ENCODE peak calls at places on chromosomes 5 and 9, in eight cellular contexts. G is IMR-90, R is esophagus squamous epithelium, Z is SW480, M is stomach, B is GM12892, L is T-helper 1 cell, K is GM20000. Y is an unnamed sample.
A peak's percentile ranks its signal among the peaks of the same experiment; 100 is the strongest.

GRCh38 chr9:137352511-137353222 is 50.6 kb upstream of the NRARP start:
- DNase-seq in G (no peak), R (no peak), Z (no peak), M (peak; percentile 21), B (no peak), L (no peak), K (peak; percentile 16), Y (no peak)

GRCh38 chr9:106784076-106784475 is 78.9 kb upstream of the ZNF462 start:
- DNase-seq in G (no peak), R (no peak), Z (no peak), M (no peak), B (no peak), L (no peak), K (no peak), Y (no peak)

GRCh38 chr5:90093931-90094485 is 315.5 kb downstream of the CETN3 start:
- DNase-seq in G (no peak), R (no peak), Z (no peak), M (no peak), B (no peak), L (no peak), K (no peak), Y (no peak)

GRCh38 chr5:56357426-56357825 is 124.3 kb upstream of the ANKRD55 start:
- DNase-seq in G (no peak), R (no peak), Z (peak; percentile 43), M (no peak), B (no peak), L (no peak), K (no peak), Y (no peak)

GRCh38 chr9:91420471-91421021 is 3.1 kb downstream of the NFIL3 start:
- DNase-seq in G (peak; percentile 43), R (no peak), Z (no peak), M (no peak), B (no peak), L (no peak), K (no peak), Y (no peak)

GRCh38 chr9:37602817-37603216 is 10.4 kb upstream of the TOMM5 start:
- DNase-seq in G (no peak), R (no peak), Z (peak; percentile 63), M (peak; percentile 86), B (no peak), L (no peak), K (no peak), Y (no peak)

GRCh38 chr5:43694027-43694426 is 91.0 kb downstream of the NNT start:
- DNase-seq in G (no peak), R (no peak), Z (no peak), M (no peak), B (no peak), L (no peak), K (no peak), Y (no peak)

GRCh38 chr9:1207681-1208080 is 157.5 kb downstream of the DMRT2 start:
- DNase-seq in G (peak; percentile 66), R (no peak), Z (no peak), M (no peak), B (no peak), L (no peak), K (no peak), Y (no peak)

GRCh38 chr5:172669808-172670402 is 28.8 kb downstream of the NEURL1B start:
- DNase-seq in G (no peak), R (no peak), Z (no peak), M (no peak), B (no peak), L (no peak), K (no peak), Y (no peak)

GRCh38 chr5:125017796-125018195 is 271.4 kb upstream of the ZNF608 start:
- DNase-seq in G (no peak), R (no peak), Z (no peak), M (no peak), B (no peak), L (no peak), K (no peak), Y (no peak)

GRCh38 chr5:72658161-72658560 is 151.0 kb upstream of the ZNF366 start:
- DNase-seq in G (no peak), R (no peak), Z (no peak), M (no peak), B (no peak), L (no peak), K (no peak), Y (no peak)

GRCh38 chr9:72911816-72912215 is 41.0 kb downstream of the ALDH1A1 start:
- DNase-seq in G (no peak), R (no peak), Z (no peak), M (no peak), B (no peak), L (no peak), K (no peak), Y (no peak)

GRCh38 chr5:160480652-160481051 is 59.0 kb downstream of the PTTG1 start:
- DNase-seq in G (no peak), R (no peak), Z (no peak), M (no peak), B (no peak), L (no peak), K (no peak), Y (no peak)

GRCh38 chr9:70413427-70413797 is 1.0 kb downstream of the KLF9 start:
- DNase-seq in G (no peak), R (peak; percentile 72), Z (no peak), M (no peak), B (peak; percentile 40), L (peak; percentile 67), K (peak; percentile 70), Y (peak; percentile 73)

GRCh38 chr5:72178910-72179815 is 71.9 kb downstream of the MAP1B start:
- DNase-seq in G (peak; percentile 91), R (no peak), Z (peak; percentile 46), M (no peak), B (no peak), L (no peak), K (no peak), Y (no peak)

GRCh38 chr5:135156715-135157404 is 122.8 kb upstream of the PITX1 start:
- DNase-seq in G (no peak), R (no peak), Z (no peak), M (no peak), B (no peak), L (no peak), K (no peak), Y (no peak)

GRCh38 chr5:56102885-56103284 is 108.1 kb upstream of the IL6ST start:
- DNase-seq in G (peak; percentile 35), R (no peak), Z (no peak), M (no peak), B (no peak), L (no peak), K (no peak), Y (no peak)

GRCh38 chr5:41738695-41739354 is 131.4 kb downstream of the OXCT1 start:
- DNase-seq in G (peak; percentile 2), R (no peak), Z (no peak), M (no peak), B (no peak), L (no peak), K (no peak), Y (no peak)

GRCh38 chr5:44267909-44268308 is 121.3 kb downstream of the FGF10 start:
- DNase-seq in G (no peak), R (no peak), Z (no peak), M (no peak), B (no peak), L (no peak), K (no peak), Y (no peak)

GRCh38 chr9:77011973-77012817 is 7.3 kb upstream of the FOXB2 start:
- DNase-seq in G (peak; percentile 29), R (no peak), Z (no peak), M (peak; percentile 53), B (no peak), L (peak; percentile 24), K (peak; percentile 71), Y (peak; percentile 74)

GRCh38 chr9:128503870-128504269 is 649 bp upstream of the GLE1 start:
- DNase-seq in G (no peak), R (no peak), Z (no peak), M (no peak), B (no peak), L (no peak), K (peak; percentile 31), Y (peak; percentile 47)

GRCh38 chr5:60801406-60802090 is 42.5 kb downstream of the ELOVL7 start:
- DNase-seq in G (no peak), R (no peak), Z (no peak), M (no peak), B (no peak), L (no peak), K (no peak), Y (no peak)

GRCh38 chr9:125752070-125752628 is 5.0 kb downstream of the PBX3 start:
- DNase-seq in G (no peak), R (no peak), Z (no peak), M (no peak), B (no peak), L (no peak), K (no peak), Y (no peak)

GRCh38 chr5:58925627-58926545 is 343.0 kb downstream of the RAB3C start:
- DNase-seq in G (no peak), R (no peak), Z (no peak), M (no peak), B (no peak), L (no peak), K (no peak), Y (no peak)

GRCh38 chr5:155616779-155617392 is 603.3 kb downstream of the KIF4B start:
- DNase-seq in G (no peak), R (no peak), Z (peak; percentile 16), M (peak; percentile 26), B (peak; percentile 15), L (peak; percentile 17), K (peak; percentile 51), Y (peak; percentile 50)

GRCh38 chr5:66333192-66333591 is 189.1 kb downstream of the SREK1 start:
- DNase-seq in G (no peak), R (no peak), Z (no peak), M (no peak), B (no peak), L (no peak), K (no peak), Y (no peak)

GRCh38 chr5:7671420-7671819 is 179.5 kb downstream of the CFAP90 start:
- DNase-seq in G (no peak), R (no peak), Z (no peak), M (no peak), B (no peak), L (no peak), K (no peak), Y (no peak)

GRCh38 chr5:144468542-144468941 is 297.9 kb downstream of the KCTD16 start:
- DNase-seq in G (no peak), R (no peak), Z (no peak), M (no peak), B (no peak), L (no peak), K (no peak), Y (no peak)

GRCh38 chr5:134581241-134581981 is 51.2 kb downstream of the SAR1B start:
- DNase-seq in G (no peak), R (no peak), Z (no peak), M (no peak), B (no peak), L (no peak), K (no peak), Y (no peak)